ENCODE peak calls at places on chromosomes 16 and 17, in five cellular contexts. I is sigmoid colon, J is pancreas, Q is lung, V is uterus. U is an unnamed sample.
A peak's percentile ranks its signal among the peaks of the same experiment; 100 is the strongest.

GRCh38 chr16:56999409-57000270 is 10.3 kb downstream of the NLRC5 start:
- DNase-seq in J (no peak), Q (no peak), I (peak; percentile 47), V (peak; percentile 10), U (no peak)

GRCh38 chr17:58330544-58330996 is 2.0 kb upstream of the TSPOAP1 start:
- DNase-seq in V (no peak), J (no peak), Q (no peak), I (no peak), U (no peak)

GRCh38 chr17:43719578-43719977 is 39.0 kb downstream of the SOST start:
- DNase-seq in Q (no peak), V (no peak), I (no peak), J (no peak), U (no peak)

GRCh38 chr17:10210151-10210574 is 11.8 kb upstream of the GAS7 start:
- DNase-seq in J (peak; percentile 11), Q (no peak), V (peak; percentile 45), I (no peak), U (peak; percentile 2)

GRCh38 chr17:77189148-77189547 is 48.4 kb downstream of the SEC14L1 start:
- DNase-seq in Q (no peak), J (no peak), I (no peak), V (no peak), U (no peak)

GRCh38 chr17:37089998-37090397 is 141.2 kb downstream of the AATF start:
- DNase-seq in Q (no peak), V (no peak), J (no peak), I (no peak), U (no peak)

GRCh38 chr16:78045865-78046581 is 23.7 kb downstream of the CLEC3A start:
- DNase-seq in Q (peak; percentile 70), I (no peak), J (peak; percentile 61), V (peak; percentile 45), U (peak; percentile 55)

GRCh38 chr17:29524692-29525091 is 42.1 kb downstream of the ABHD15 start:
- DNase-seq in V (no peak), J (no peak), I (no peak), Q (no peak), U (no peak)

GRCh38 chr17:60079401-60079861 is 710 bp upstream of the HEATR6 start:
- DNase-seq in I (no peak), V (no peak), J (no peak), Q (no peak), U (no peak)

GRCh38 chr17:75695830-75696271 is 25.4 kb upstream of the ITGB4 start:
- DNase-seq in J (no peak), V (no peak), Q (no peak), I (peak; percentile 79), U (no peak)

GRCh38 chr17:688100-688989 is 26.3 kb downstream of the VPS53 start:
- DNase-seq in I (no peak), J (no peak), V (no peak), Q (no peak), U (peak; percentile 40)

GRCh38 chr17:62456016-62456415 is 22.6 kb upstream of the TLK2 start:
- DNase-seq in I (no peak), Q (no peak), V (no peak), J (no peak), U (no peak)

GRCh38 chr17:68562736-68563135 is 38.4 kb downstream of the FAM20A start:
- DNase-seq in V (no peak), Q (no peak), J (no peak), I (no peak), U (no peak)

DNA sequence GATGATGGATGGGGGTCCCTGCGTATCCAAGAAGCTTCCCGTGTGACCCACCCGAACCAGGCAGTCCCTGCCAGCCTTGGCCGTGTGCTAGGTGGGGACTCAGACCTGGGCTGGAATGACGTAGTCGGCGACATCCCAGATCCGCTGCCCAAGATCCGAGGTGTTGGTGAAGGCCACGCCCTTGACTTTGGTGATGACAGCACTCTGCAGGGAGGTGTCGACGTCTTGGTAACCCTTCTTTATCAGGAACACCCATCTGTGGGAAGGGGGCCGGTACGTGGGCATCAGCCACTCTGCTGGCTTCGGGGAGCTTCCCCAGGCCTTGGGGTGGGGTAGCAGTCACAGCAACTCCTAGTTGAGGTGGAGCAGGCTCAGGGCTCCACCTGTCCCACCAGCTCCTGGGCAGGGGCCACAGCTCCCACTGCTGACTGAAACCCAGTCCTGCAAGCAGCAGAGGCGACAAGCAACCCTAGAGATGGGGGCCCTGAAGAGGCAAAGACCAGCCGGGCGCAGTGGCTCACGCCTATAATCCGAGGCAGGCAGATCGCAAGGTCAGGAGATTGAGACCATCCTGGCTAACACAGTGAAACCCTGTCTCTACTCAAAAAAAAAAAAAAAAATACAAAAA is 4.3 kb downstream of the P2RX5 start:
- DNase-seq in Q (no peak), J (no peak), I (no peak), V (no peak), U (no peak)
- TF ChIP-seq CTCF in Q (no peak), J (no peak), I (no peak), V (no peak), U (peak; percentile 26)

DNA sequence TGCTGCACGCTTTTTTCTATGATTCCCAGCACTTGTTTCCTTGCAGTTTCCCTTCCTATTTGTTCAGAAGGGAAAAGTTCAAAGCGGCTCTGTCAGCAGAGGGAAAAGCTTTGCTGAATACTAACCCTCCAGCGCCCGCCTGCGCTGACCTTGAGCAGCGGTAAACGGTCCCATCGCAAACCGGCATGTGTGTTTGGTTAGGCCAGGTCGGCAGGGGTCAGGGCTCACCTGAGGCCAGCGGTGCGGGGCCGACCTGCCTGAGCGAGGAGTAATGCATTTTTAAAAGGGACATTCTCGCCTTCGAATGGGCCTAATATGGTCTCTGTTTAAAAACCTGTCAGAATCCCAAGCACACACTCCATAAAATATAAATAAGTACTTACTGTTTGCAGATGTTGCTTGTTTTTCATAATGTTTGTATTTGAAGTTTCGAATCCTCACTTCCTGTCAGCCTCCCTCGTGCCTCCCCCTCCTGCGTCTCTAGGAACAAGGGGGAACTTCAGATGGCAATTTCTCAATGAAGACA is 110.1 kb downstream of the IRX3 start:
- DNase-seq in J (peak; percentile 64), V (no peak), I (no peak), Q (no peak), U (no peak)
- H3K27ac ChIP-seq in J (no peak overlapping the region), V (no peak overlapping the region), I (no peak overlapping the region), Q (no peak overlapping the region), U (no peak overlapping the region)

GRCh38 chr16:1597154-1597553 is 14.7 kb downstream of the IFT140 start:
- DNase-seq in J (no peak), Q (no peak), I (no peak), V (no peak), U (no peak)

GRCh38 chr16:1592446-1592845 is 19.4 kb downstream of the IFT140 start:
- DNase-seq in V (no peak), J (no peak), I (no peak), Q (no peak), U (no peak)

GRCh38 chr16:1596516-1596915 is 15.4 kb downstream of the IFT140 start:
- DNase-seq in J (no peak), I (no peak), Q (no peak), V (no peak), U (no peak)

DNA sequence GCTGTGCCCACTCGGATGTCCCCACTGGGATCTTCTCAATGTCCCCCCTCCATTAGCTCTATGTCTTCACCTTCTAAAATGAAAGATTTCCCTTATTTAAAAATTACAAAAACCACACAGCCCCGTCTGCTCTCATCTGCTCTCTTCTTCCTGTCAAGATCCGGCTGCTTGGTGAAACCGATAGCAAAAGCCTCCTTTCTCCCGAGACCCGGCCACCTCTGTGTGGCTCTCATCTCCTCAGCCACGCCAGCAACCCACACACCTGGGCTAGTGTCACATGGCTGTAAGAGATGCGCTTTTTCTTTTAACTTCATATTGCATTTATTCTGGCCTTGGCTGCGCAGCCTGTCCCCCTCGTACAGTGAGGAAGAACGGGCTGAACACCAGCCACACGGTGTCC is 20.6 kb downstream of the IFT140 start:
- DNase-seq in V (no peak), I (no peak), Q (no peak), J (no peak), U (no peak)
- H3K4me3 ChIP-seq in V (no peak overlapping the region), I (no peak overlapping the region), Q (no peak overlapping the region), J (no peak overlapping the region), U (no peak overlapping the region)

DNA sequence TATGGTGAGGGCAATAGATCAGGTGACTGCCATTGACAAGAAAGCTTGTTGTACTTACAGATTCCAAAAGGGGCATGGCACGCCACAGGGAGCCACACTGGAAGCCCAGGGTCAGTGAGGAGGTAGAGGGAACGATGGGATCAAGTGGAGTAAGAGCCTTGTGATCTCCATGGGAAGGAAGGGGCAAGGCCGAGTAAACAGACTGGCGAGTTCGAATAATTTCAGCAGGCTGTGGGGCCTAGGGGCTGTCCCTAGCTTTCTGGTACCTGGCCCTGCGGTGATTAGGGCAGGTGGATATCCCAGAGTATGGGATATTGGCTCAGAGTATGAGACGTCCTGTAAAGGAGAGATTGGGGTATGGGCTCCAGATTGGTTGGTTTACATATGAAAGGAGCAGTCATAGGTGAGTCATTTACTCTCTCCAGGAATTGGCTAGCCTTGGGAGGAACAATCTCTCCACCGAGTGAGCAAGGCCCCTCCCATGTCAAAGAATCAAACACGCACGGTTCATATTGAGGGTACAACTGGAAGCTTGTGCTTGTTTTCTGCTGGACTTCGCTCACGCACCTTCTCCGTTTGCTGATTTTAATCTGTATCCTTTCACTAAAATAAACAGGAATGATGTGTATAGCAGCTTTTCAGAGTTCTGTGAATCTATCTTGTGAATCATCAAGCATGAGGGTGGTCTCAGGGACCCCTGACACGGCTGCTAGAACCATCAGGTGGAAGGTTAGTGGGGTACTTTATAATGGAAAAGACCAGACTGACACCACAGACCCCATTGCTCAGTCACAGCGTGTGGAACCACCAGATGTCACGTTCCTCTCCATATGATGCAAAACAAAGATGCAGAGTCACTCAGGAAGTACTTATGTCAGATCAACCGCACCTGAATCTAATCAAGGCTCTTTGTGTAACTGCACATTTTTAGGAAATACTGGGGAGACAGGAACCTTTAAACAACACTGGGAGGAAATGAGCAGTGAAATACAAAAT is 27.9 kb downstream of the GABARAPL2 start:
- DNase-seq in V (no peak), I (no peak), Q (no peak), J (no peak), U (peak; percentile 49)
- TF ChIP-seq CTCF in V (no peak), I (no peak), Q (no peak), J (no peak), U (no peak)

GRCh38 chr16:70749006-70749678 is 51.8 kb downstream of the VAC14 start:
- DNase-seq in V (no peak), Q (no peak), I (no peak), J (no peak), U (no peak)

GRCh38 chr16:70752381-70752780 is 48.6 kb downstream of the VAC14 start:
- DNase-seq in I (no peak), Q (no peak), J (no peak), V (no peak), U (no peak)

GRCh38 chr16:70749681-70750601 is 51.0 kb downstream of the VAC14 start:
- DNase-seq in I (no peak), V (peak; percentile 69), J (no peak), Q (no peak), U (no peak)

GRCh38 chr16:70751593-70751992 is 49.4 kb downstream of the VAC14 start:
- DNase-seq in V (no peak), I (no peak), Q (no peak), J (no peak), U (no peak)

GRCh38 chr16:70750893-70751467 is 50.0 kb downstream of the VAC14 start:
- DNase-seq in I (peak; percentile 95), V (peak; percentile 90), Q (peak; percentile 82), J (no peak), U (peak; percentile 72)
- H3K27ac ChIP-seq in I (peak overlapping the region; percentile 77), V (peak overlapping the region; percentile 86), Q (no peak overlapping the region), J (no peak overlapping the region), U (no peak overlapping the region)